ENCODE peak calls at places on chromosomes 2 and 18, in five cellular contexts. One of them, this sample, is unnamed.
A peak's percentile ranks its signal among the peaks of the same experiment; 100 is the strongest.

GRCh38 chr2:49069829-49070228 is 84.5 kb downstream of the FSHR start:
- DNase-seq in lung microvascular endothelial cell: no peak
- DNase-seq in KBM-7: no peak
- DNase-seq in NCI-H460: no peak
- DNase-seq in stimulated activated CD8-positive, alpha-beta memory T cell treated with anti-CD3 and anti-CD28 coated beads, Interleukin-15, amount 100 ng/mL, for 4 hours: no peak
- DNase-seq in this sample: no peak

GRCh38 chr18:58515175-58515574 is 113.7 kb downstream of the ALPK2 start:
- DNase-seq in lung microvascular endothelial cell: no peak
- DNase-seq in KBM-7: no peak
- DNase-seq in NCI-H460: no peak
- DNase-seq in stimulated activated CD8-positive, alpha-beta memory T cell treated with anti-CD3 and anti-CD28 coated beads, Interleukin-15, amount 100 ng/mL, for 4 hours: no peak
- DNase-seq in this sample: no peak

GRCh38 chr2:3626118-3626816 is 31.4 kb downstream of the COLEC11 start:
- DNase-seq in lung microvascular endothelial cell: peak; percentile 65
- DNase-seq in KBM-7: no peak
- DNase-seq in NCI-H460: no peak
- DNase-seq in stimulated activated CD8-positive, alpha-beta memory T cell treated with anti-CD3 and anti-CD28 coated beads, Interleukin-15, amount 100 ng/mL, for 4 hours: no peak
- DNase-seq in this sample: no peak

GRCh38 chr2:169670215-169670651 is 24.0 kb downstream of the CFAP210 start:
- DNase-seq in lung microvascular endothelial cell: no peak
- DNase-seq in KBM-7: no peak
- DNase-seq in NCI-H460: no peak
- DNase-seq in stimulated activated CD8-positive, alpha-beta memory T cell treated with anti-CD3 and anti-CD28 coated beads, Interleukin-15, amount 100 ng/mL, for 4 hours: no peak
- DNase-seq in this sample: no peak

GRCh38 chr18:58502628-58503027 is 126.3 kb downstream of the ALPK2 start:
- DNase-seq in lung microvascular endothelial cell: no peak
- DNase-seq in KBM-7: no peak
- DNase-seq in NCI-H460: no peak
- DNase-seq in stimulated activated CD8-positive, alpha-beta memory T cell treated with anti-CD3 and anti-CD28 coated beads, Interleukin-15, amount 100 ng/mL, for 4 hours: no peak
- DNase-seq in this sample: no peak

GRCh38 chr2:42874838-42875801 is 82.7 kb upstream of the HAAO start:
- DNase-seq in lung microvascular endothelial cell: no peak
- DNase-seq in KBM-7: no peak
- DNase-seq in NCI-H460: no peak
- DNase-seq in stimulated activated CD8-positive, alpha-beta memory T cell treated with anti-CD3 and anti-CD28 coated beads, Interleukin-15, amount 100 ng/mL, for 4 hours: no peak
- DNase-seq in this sample: peak; percentile 26

GRCh38 chr2:168300460-168300859 is 53.1 kb upstream of the STK39 start:
- DNase-seq in lung microvascular endothelial cell: no peak
- DNase-seq in KBM-7: no peak
- DNase-seq in NCI-H460: no peak
- DNase-seq in stimulated activated CD8-positive, alpha-beta memory T cell treated with anti-CD3 and anti-CD28 coated beads, Interleukin-15, amount 100 ng/mL, for 4 hours: no peak
- DNase-seq in this sample: no peak

GRCh38 chr2:237475704-237476107 is 11.3 kb upstream of the MLPH start:
- DNase-seq in lung microvascular endothelial cell: peak; percentile 23
- DNase-seq in KBM-7: no peak
- DNase-seq in NCI-H460: no peak
- DNase-seq in stimulated activated CD8-positive, alpha-beta memory T cell treated with anti-CD3 and anti-CD28 coated beads, Interleukin-15, amount 100 ng/mL, for 4 hours: peak; percentile 41
- DNase-seq in this sample: peak; percentile 26

GRCh38 chr18:59646228-59646945 is 50.8 kb downstream of the CCBE1 start:
- DNase-seq in lung microvascular endothelial cell: no peak
- DNase-seq in KBM-7: no peak
- DNase-seq in NCI-H460: no peak
- DNase-seq in stimulated activated CD8-positive, alpha-beta memory T cell treated with anti-CD3 and anti-CD28 coated beads, Interleukin-15, amount 100 ng/mL, for 4 hours: no peak
- DNase-seq in this sample: no peak

GRCh38 chr2:156006721-156007618 is 325.6 kb downstream of the NR4A2 start:
- DNase-seq in lung microvascular endothelial cell: no peak
- DNase-seq in KBM-7: no peak
- DNase-seq in NCI-H460: no peak
- DNase-seq in stimulated activated CD8-positive, alpha-beta memory T cell treated with anti-CD3 and anti-CD28 coated beads, Interleukin-15, amount 100 ng/mL, for 4 hours: no peak
- DNase-seq in this sample: no peak

GRCh38 chr2:224039080-224039769 is at the start of gene SERPINE2:
- DNase-seq in lung microvascular endothelial cell: peak; percentile 24
- DNase-seq in KBM-7: peak; percentile 80
- DNase-seq in NCI-H460: peak; percentile 80
- DNase-seq in stimulated activated CD8-positive, alpha-beta memory T cell treated with anti-CD3 and anti-CD28 coated beads, Interleukin-15, amount 100 ng/mL, for 4 hours: peak; percentile 27
- DNase-seq in this sample: peak; percentile 76

GRCh38 chr2:134170269-134170668 is 83.6 kb upstream of the MGAT5 start:
- DNase-seq in lung microvascular endothelial cell: no peak
- DNase-seq in KBM-7: no peak
- DNase-seq in NCI-H460: no peak
- DNase-seq in stimulated activated CD8-positive, alpha-beta memory T cell treated with anti-CD3 and anti-CD28 coated beads, Interleukin-15, amount 100 ng/mL, for 4 hours: no peak
- DNase-seq in this sample: peak; percentile 77

GRCh38 chr18:48825101-48825745 is 125.5 kb downstream of the SMAD7 start:
- DNase-seq in lung microvascular endothelial cell: peak; percentile 61
- DNase-seq in KBM-7: no peak
- DNase-seq in NCI-H460: no peak
- DNase-seq in stimulated activated CD8-positive, alpha-beta memory T cell treated with anti-CD3 and anti-CD28 coated beads, Interleukin-15, amount 100 ng/mL, for 4 hours: no peak
- DNase-seq in this sample: peak; percentile 31

GRCh38 chr2:121707920-121708361 is 28.7 kb downstream of the NIFK start:
- DNase-seq in lung microvascular endothelial cell: no peak
- DNase-seq in KBM-7: no peak
- DNase-seq in NCI-H460: no peak
- DNase-seq in stimulated activated CD8-positive, alpha-beta memory T cell treated with anti-CD3 and anti-CD28 coated beads, Interleukin-15, amount 100 ng/mL, for 4 hours: no peak
- DNase-seq in this sample: no peak

This sample was measured in fibroblast of gingiva.